ENCODE peak calls at places on chromosomes 12 and 14, in six cellular contexts. One of them, this sample, is unnamed.

GRCh38 chr12:42003031-42003430 is 141.6 kb downstream of the GXYLT1 start:
- DNase-seq in heart left ventricle: no peak
- DNase-seq in body of pancreas: no peak
- DNase-seq in adrenal gland: no peak
- DNase-seq in suprapubic skin: no peak
- DNase-seq in uterus: no peak
- DNase-seq in this sample: no peak

GRCh38 chr14:64970776-64971451 is 1.2 kb downstream of the RAB15 start:
- DNase-seq in heart left ventricle: no peak
- DNase-seq in body of pancreas: no peak
- DNase-seq in adrenal gland: no peak
- DNase-seq in suprapubic skin: no peak
- DNase-seq in uterus: no peak
- DNase-seq in this sample: no peak

GRCh38 chr12:121628536-121628935 is 2.2 kb downstream of the ORAI1 start:
- DNase-seq in heart left ventricle: no peak
- DNase-seq in body of pancreas: no peak
- DNase-seq in adrenal gland: no peak
- DNase-seq in suprapubic skin: no peak
- DNase-seq in uterus: no peak
- DNase-seq in this sample: no peak

GRCh38 chr12:20011200-20011599 is 357.1 kb upstream of the PDE3A start:
- DNase-seq in heart left ventricle: no peak
- DNase-seq in body of pancreas: peak
- DNase-seq in adrenal gland: no peak
- DNase-seq in suprapubic skin: no peak
- DNase-seq in uterus: peak
- DNase-seq in this sample: no peak

GRCh38 chr12:132578826-132579225 is 31.6 kb downstream of the LRCOL1 start:
- DNase-seq in heart left ventricle: no peak
- DNase-seq in body of pancreas: no peak
- DNase-seq in adrenal gland: no peak
- DNase-seq in suprapubic skin: no peak
- DNase-seq in uterus: no peak
- DNase-seq in this sample: no peak

GRCh38 chr14:50768693-50769092 is 62.3 kb downstream of the NIN start:
- DNase-seq in heart left ventricle: no peak
- DNase-seq in body of pancreas: no peak
- DNase-seq in adrenal gland: no peak
- DNase-seq in suprapubic skin: no peak
- DNase-seq in uterus: no peak
- DNase-seq in this sample: no peak

GRCh38 chr12:52222692-52223091 is 10.4 kb upstream of the KRT7 start:
- DNase-seq in heart left ventricle: peak
- DNase-seq in body of pancreas: no peak
- DNase-seq in adrenal gland: no peak
- DNase-seq in suprapubic skin: peak
- DNase-seq in uterus: no peak
- DNase-seq in this sample: no peak

GRCh38 chr14:34012978-34013713 is 62.3 kb upstream of the EGLN3 start:
- DNase-seq in heart left ventricle: no peak
- DNase-seq in body of pancreas: peak
- DNase-seq in adrenal gland: no peak
- DNase-seq in suprapubic skin: no peak
- DNase-seq in uterus: no peak
- DNase-seq in this sample: no peak

GRCh38 chr12:4271433-4272013 is 2.0 kb upstream of the CCND2 start:
- DNase-seq in heart left ventricle: no peak
- DNase-seq in body of pancreas: no peak
- DNase-seq in adrenal gland: no peak
- DNase-seq in suprapubic skin: no peak
- DNase-seq in uterus: no peak
- DNase-seq in this sample: no peak

GRCh38 chr12:114658002-114658441 is 26.0 kb downstream of the TBX3 start:
- DNase-seq in heart left ventricle: no peak
- DNase-seq in body of pancreas: no peak
- DNase-seq in adrenal gland: no peak
- DNase-seq in suprapubic skin: no peak
- DNase-seq in uterus: no peak
- DNase-seq in this sample: no peak

DNA sequence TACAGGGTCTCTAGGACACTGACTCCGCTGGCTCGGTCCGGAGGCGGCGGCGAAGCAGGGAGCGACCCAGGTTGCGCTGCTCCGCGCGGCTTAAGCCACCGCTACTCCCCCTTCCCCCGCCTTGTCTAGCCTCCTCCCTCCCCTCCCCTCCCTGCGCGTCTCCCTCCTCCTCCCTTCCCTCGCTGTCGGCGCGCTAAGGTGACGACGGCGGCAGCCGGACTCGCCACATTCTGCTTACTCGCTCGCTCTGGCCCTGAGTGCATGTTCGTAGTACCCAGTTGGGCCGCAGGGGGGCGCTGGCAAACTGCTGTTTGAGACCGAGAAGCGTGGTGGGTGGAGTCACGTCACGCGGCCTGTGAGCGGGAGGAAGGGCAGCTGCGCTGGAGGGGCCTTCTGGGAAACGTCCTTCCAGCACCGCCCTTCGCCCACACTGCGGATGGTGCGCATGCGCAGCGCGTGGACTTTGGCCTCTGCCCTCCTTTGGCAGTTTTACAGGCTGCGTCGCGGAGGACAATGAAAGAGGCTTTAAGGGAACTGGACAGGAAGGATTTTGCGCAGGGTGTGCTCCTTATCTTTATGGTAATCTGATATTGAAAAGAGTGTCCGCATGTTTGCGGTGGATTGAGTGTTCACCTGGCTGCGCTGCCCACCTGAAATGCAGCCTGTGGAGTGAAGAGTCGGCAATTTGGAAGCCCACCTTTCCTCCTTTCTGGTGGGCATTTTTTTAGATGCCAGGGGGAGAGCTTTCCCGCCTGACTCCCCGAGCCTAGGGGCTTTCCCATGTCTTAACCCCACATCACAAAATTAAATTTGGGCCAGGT is at the start of gene SCAF11:
- DNase-seq in heart left ventricle: peak
- DNase-seq in body of pancreas: peak
- DNase-seq in adrenal gland: peak
- DNase-seq in suprapubic skin: peak
- DNase-seq in uterus: peak
- DNase-seq in this sample: peak
- TF ChIP-seq POLR2A in heart left ventricle: peak
- TF ChIP-seq POLR2A in body of pancreas: peak
- TF ChIP-seq POLR2A in adrenal gland: peak
- TF ChIP-seq POLR2A in suprapubic skin: peak
- TF ChIP-seq POLR2A in uterus: peak
- TF ChIP-seq POLR2A in this sample: peak

GRCh38 chr12:129109174-129110001 is 256.1 kb downstream of the GLT1D1 start:
- DNase-seq in heart left ventricle: no peak
- DNase-seq in body of pancreas: no peak
- DNase-seq in adrenal gland: no peak
- DNase-seq in suprapubic skin: no peak
- DNase-seq in uterus: no peak
- DNase-seq in this sample: no peak
- TF ChIP-seq POLR2A in heart left ventricle: no peak
- TF ChIP-seq POLR2A in body of pancreas: no peak
- TF ChIP-seq POLR2A in adrenal gland: no peak
- TF ChIP-seq POLR2A in suprapubic skin: no peak
- TF ChIP-seq POLR2A in uterus: no peak
- TF ChIP-seq POLR2A in this sample: no peak

GRCh38 chr14:91229005-91229382 is 15.5 kb downstream of the GPR68 start:
- DNase-seq in heart left ventricle: no peak
- DNase-seq in body of pancreas: no peak
- DNase-seq in adrenal gland: no peak
- DNase-seq in suprapubic skin: no peak
- DNase-seq in uterus: no peak
- DNase-seq in this sample: no peak

GRCh38 chr14:91227183-91227628 is 17.3 kb downstream of the GPR68 start:
- DNase-seq in heart left ventricle: no peak
- DNase-seq in body of pancreas: no peak
- DNase-seq in adrenal gland: no peak
- DNase-seq in suprapubic skin: no peak
- DNase-seq in uterus: no peak
- DNase-seq in this sample: no peak

GRCh38 chr14:91229743-91230200 is 14.7 kb downstream of the GPR68 start:
- DNase-seq in heart left ventricle: no peak
- DNase-seq in body of pancreas: no peak
- DNase-seq in adrenal gland: no peak
- DNase-seq in suprapubic skin: no peak
- DNase-seq in uterus: no peak
- DNase-seq in this sample: no peak

GRCh38 chr14:91230363-91231035 is 14.0 kb downstream of the GPR68 start:
- DNase-seq in heart left ventricle: no peak
- DNase-seq in body of pancreas: no peak
- DNase-seq in adrenal gland: no peak
- DNase-seq in suprapubic skin: no peak
- DNase-seq in uterus: no peak
- DNase-seq in this sample: no peak

DNA sequence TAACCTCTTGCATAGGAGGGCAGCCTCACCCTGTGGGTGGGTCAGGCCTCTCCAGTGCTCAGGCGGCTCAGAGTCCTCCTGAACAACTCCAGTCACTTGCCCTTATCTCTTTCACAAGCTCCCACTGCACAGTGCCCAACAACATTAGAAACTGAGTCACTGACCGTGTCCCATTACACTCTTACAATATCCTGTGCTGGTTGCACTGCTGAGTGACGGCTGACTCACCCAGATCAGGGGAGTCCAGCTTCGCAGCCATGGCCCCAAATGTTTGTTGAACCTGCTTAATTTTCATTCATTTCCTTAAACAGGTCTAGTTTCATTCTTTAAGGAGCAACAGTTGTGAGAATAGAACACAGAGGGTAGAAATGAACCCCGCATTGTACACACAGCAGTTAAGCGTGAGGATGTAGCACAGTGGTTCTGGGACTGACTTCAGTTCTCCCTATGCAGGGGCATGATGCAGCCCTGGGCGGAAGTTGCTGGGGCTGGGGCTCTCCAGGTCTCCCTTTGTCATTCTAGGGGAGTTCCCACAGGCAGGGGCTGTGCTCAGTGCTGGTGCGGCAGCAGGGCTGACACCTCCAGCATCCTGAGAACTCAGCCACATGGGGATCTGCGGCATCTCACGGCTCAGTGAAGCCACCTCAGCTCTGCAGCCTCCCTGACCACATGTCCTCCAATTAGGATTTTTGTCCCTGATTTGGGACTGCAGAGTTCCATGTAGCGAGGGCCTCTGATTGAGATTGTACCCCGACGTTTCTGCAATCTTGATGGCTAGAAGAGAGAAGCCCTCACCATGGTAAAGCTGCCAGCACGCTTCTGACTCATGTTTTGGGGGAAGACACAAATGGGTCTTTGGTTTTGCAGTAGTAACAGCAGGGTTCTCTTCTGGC is 16.1 kb downstream of the GPR68 start:
- DNase-seq in heart left ventricle: no peak
- DNase-seq in body of pancreas: no peak
- DNase-seq in adrenal gland: no peak
- DNase-seq in suprapubic skin: no peak
- DNase-seq in uterus: no peak
- DNase-seq in this sample: no peak
- TF ChIP-seq POLR2A in heart left ventricle: no peak
- TF ChIP-seq POLR2A in body of pancreas: no peak
- TF ChIP-seq POLR2A in adrenal gland: no peak
- TF ChIP-seq POLR2A in suprapubic skin: no peak
- TF ChIP-seq POLR2A in uterus: no peak
- TF ChIP-seq POLR2A in this sample: no peak

GRCh38 chr14:84273181-84273580 is 1256.8 kb upstream of the FLRT2 start:
- DNase-seq in heart left ventricle: no peak
- DNase-seq in body of pancreas: no peak
- DNase-seq in adrenal gland: no peak
- DNase-seq in suprapubic skin: no peak
- DNase-seq in uterus: no peak
- DNase-seq in this sample: no peak
- TF ChIP-seq POLR2A in heart left ventricle: no peak
- TF ChIP-seq POLR2A in body of pancreas: no peak
- TF ChIP-seq POLR2A in adrenal gland: no peak
- TF ChIP-seq POLR2A in suprapubic skin: no peak
- TF ChIP-seq POLR2A in uterus: no peak
- TF ChIP-seq POLR2A in this sample: no peak

GRCh38 chr12:6828671-6829531 is 694 bp downstream of the P3H3 start:
- DNase-seq in heart left ventricle: no peak
- DNase-seq in body of pancreas: peak
- DNase-seq in adrenal gland: no peak
- DNase-seq in suprapubic skin: peak
- DNase-seq in uterus: peak
- DNase-seq in this sample: no peak
- TF ChIP-seq POLR2A in heart left ventricle: no peak
- TF ChIP-seq POLR2A in body of pancreas: peak
- TF ChIP-seq POLR2A in adrenal gland: peak
- TF ChIP-seq POLR2A in suprapubic skin: no peak
- TF ChIP-seq POLR2A in uterus: peak
- TF ChIP-seq POLR2A in this sample: no peak

GRCh38 chr14:45253754-45254300 is 825 bp upstream of the MIS18BP1 start:
- DNase-seq in heart left ventricle: no peak
- DNase-seq in body of pancreas: no peak
- DNase-seq in adrenal gland: peak
- DNase-seq in suprapubic skin: peak
- DNase-seq in uterus: no peak
- DNase-seq in this sample: peak
- TF ChIP-seq POLR2A in heart left ventricle: no peak
- TF ChIP-seq POLR2A in body of pancreas: no peak
- TF ChIP-seq POLR2A in adrenal gland: no peak
- TF ChIP-seq POLR2A in suprapubic skin: no peak
- TF ChIP-seq POLR2A in uterus: no peak
- TF ChIP-seq POLR2A in this sample: no peak

DNA sequence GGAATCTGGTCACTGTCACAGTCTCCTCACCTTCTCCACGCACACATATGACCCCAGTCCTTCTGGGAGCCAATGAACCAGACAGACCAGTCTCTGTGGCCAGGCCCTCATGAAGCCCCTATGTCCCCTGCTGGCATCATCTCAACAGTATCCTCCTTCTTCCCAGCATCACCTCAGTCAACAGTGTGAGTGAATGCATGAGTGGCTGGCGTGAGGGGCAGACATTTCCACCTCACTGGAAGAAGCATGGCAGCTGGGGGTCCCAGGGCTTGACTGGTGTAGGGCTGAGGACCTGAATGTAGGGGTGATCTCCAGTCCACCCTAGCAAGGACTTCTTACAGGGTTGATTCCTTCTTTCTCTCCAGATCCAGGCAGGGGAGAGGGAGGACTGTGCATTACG is 1.8 kb downstream of the MAP3K12 start:
- DNase-seq in heart left ventricle: no peak
- DNase-seq in body of pancreas: no peak
- DNase-seq in adrenal gland: no peak
- DNase-seq in suprapubic skin: no peak
- DNase-seq in uterus: peak
- DNase-seq in this sample: no peak
- TF ChIP-seq POLR2A in heart left ventricle: no peak
- TF ChIP-seq POLR2A in body of pancreas: no peak
- TF ChIP-seq POLR2A in adrenal gland: no peak
- TF ChIP-seq POLR2A in suprapubic skin: no peak
- TF ChIP-seq POLR2A in uterus: no peak
- TF ChIP-seq POLR2A in this sample: no peak

GRCh38 chr14:24141030-24141880 is at the start of gene EMC9:
- DNase-seq in heart left ventricle: peak
- DNase-seq in body of pancreas: peak
- DNase-seq in adrenal gland: peak
- DNase-seq in suprapubic skin: peak
- DNase-seq in uterus: peak
- DNase-seq in this sample: peak
- TF ChIP-seq POLR2A in heart left ventricle: no peak
- TF ChIP-seq POLR2A in body of pancreas: peak
- TF ChIP-seq POLR2A in adrenal gland: peak
- TF ChIP-seq POLR2A in suprapubic skin: no peak
- TF ChIP-seq POLR2A in uterus: peak
- TF ChIP-seq POLR2A in this sample: peak

This sample was measured in gastrocnemius medialis.